ENCODE peak calls at places on chromosomes 11 and 22, in nine cellular contexts. U is heart left ventricle; D is Peyer's patch; I is cardiac muscle cell; K is AG04450; P is IMR-90; W is CD4-positive, alpha-beta memory T cell; T is uterus; M is heart right ventricle. C is an unnamed sample.

GRCh38 chr11:35192347-35192746 is 53.4 kb downstream of the CD44 start:
- DNase-seq in U (peak; percentile 68), D (peak; percentile 54), I (peak; percentile 96), K (no peak), P (peak; percentile 38), W (no peak), T (peak; percentile 57), M (peak; percentile 58), C (no peak)

GRCh38 chr11:83990160-83990733 is 704.1 kb upstream of the CCDC90B start:
- DNase-seq in U (no peak), D (no peak), I (no peak), K (no peak), P (no peak), W (no peak), T (no peak), M (peak; percentile 10), C (no peak)

GRCh38 chr11:98062714-98063113 is 958.0 kb upstream of the CNTN5 start:
- DNase-seq in U (no peak), D (no peak), I (no peak), K (no peak), P (no peak), W (no peak), T (no peak), M (no peak), C (no peak)

GRCh38 chr22:26124991-26125725 is 44.1 kb upstream of the SEZ6L start:
- DNase-seq in U (no peak), D (no peak), I (no peak), K (no peak), P (no peak), W (no peak), T (no peak), M (no peak), C (no peak)

GRCh38 chr11:119065369-119065768 is 2.2 kb upstream of the VPS11 start:
- DNase-seq in U (no peak), D (no peak), I (no peak), K (no peak), P (peak; percentile 40), W (peak; percentile 49), T (no peak), M (no peak), C (peak; percentile 39)

GRCh38 chr11:101407324-101407723 is 176.5 kb downstream of the TRPC6 start:
- DNase-seq in U (no peak), D (no peak), I (no peak), K (no peak), P (peak; percentile 36), W (no peak), T (peak; percentile 82), M (no peak), C (no peak)

GRCh38 chr11:108959874-108960273 is 295.0 kb downstream of the DDX10 start:
- DNase-seq in U (no peak), D (no peak), I (no peak), K (no peak), P (no peak), W (no peak), T (no peak), M (no peak), C (no peak)

GRCh38 chr11:86678823-86679222 is 6.4 kb upstream of the ME3 start:
- DNase-seq in U (no peak), D (no peak), I (no peak), K (peak; percentile 33), P (peak; percentile 80), W (no peak), T (no peak), M (no peak), C (peak; percentile 2)

GRCh38 chr11:2402106-2402505 is 1.6 kb downstream of the TSSC4 start:
- DNase-seq in U (no peak), D (no peak), I (no peak), K (no peak), P (no peak), W (no peak), T (no peak), M (no peak), C (no peak)
- H3K4me3 ChIP-seq in U (peak overlapping the region; percentile 94), D (peak overlapping the region; percentile 96), I (no peak overlapping the region), K (peak overlapping the region; percentile 91), P (peak overlapping the region; percentile 90), W (peak overlapping the region; percentile 85), T (no peak overlapping the region), M (no peak overlapping the region), C (no peak overlapping the region)

GRCh38 chr11:61577383-61578118 is 3.3 kb downstream of the SYT7 start:
- DNase-seq in U (no peak), D (no peak), I (peak; percentile 84), K (no peak), P (no peak), W (no peak), T (no peak), M (peak; percentile 44), C (no peak)

GRCh38 chr11:61581030-61581928 is at the start of gene SYT7:
- DNase-seq in U (peak; percentile 97), D (peak; percentile 96), I (peak; percentile 96), K (peak; percentile 96), P (peak; percentile 96), W (peak; percentile 95), T (peak; percentile 95), M (peak; percentile 97), C (peak; percentile 71)

GRCh38 chr11:61580292-61580888 is 486 bp downstream of the SYT7 start:
- DNase-seq in U (no peak), D (no peak), I (no peak), K (no peak), P (no peak), W (no peak), T (no peak), M (no peak), C (peak; percentile 20)

GRCh38 chr11:61578819-61579218 is 2.1 kb downstream of the SYT7 start:
- DNase-seq in U (no peak), D (no peak), I (no peak), K (no peak), P (no peak), W (no peak), T (no peak), M (no peak), C (no peak)

DNA sequence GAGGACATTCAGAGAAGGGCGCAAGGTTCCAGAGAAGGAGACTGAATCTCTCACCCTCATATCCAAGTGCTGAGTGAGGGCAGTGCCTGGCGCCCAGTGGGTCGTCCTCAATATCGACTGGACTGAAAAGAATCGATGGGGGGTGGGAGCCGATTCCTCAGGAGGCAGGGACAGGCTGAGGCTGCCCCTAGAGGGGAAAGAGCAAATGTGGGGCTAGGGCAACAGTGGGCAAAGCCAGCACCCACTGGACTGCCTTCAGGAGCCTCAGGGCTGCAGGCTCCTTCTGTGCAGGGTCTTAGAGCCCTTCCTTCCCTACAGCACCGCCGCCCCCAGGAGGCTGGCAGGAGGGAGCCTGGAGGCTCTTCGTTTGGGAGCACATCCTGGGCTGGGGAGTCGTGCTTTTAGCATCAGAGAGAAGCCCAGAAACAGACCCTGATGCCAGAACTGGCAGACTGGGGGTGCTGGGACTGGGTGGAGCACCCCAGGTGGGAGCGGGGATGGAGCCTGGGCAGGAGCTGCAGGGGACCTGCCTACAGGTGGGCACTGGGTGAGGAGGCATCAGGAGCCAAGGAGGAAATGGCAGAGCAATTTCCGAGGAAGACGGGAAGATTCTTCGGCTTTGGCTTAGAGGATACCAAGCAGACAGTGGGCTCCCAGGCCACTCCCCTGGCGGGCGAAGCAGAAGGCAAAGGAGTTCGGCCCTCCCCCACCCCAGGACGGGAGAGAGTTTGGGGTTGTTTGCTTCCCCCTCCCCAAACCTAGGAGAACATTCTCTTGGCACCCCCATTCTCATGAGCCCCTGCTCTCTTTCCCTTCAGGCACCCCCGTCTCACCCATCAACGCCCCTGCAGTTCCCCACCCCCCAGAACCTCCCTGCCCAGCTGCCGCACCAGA is 1.2 kb downstream of the SYT7 start:
- DNase-seq in U (no peak), D (no peak), I (no peak), K (no peak), P (no peak), W (no peak), T (no peak), M (no peak), C (no peak)
- H3K4me3 ChIP-seq in U (peak overlapping the region; percentile 55), D (peak overlapping the region; percentile 87), I (peak overlapping the region; percentile 42), K (peak overlapping the region; percentile 32), P (no peak overlapping the region), W (no peak overlapping the region), T (no peak overlapping the region), M (peak overlapping the region; percentile 52), C (peak overlapping the region; percentile 22)

DNA sequence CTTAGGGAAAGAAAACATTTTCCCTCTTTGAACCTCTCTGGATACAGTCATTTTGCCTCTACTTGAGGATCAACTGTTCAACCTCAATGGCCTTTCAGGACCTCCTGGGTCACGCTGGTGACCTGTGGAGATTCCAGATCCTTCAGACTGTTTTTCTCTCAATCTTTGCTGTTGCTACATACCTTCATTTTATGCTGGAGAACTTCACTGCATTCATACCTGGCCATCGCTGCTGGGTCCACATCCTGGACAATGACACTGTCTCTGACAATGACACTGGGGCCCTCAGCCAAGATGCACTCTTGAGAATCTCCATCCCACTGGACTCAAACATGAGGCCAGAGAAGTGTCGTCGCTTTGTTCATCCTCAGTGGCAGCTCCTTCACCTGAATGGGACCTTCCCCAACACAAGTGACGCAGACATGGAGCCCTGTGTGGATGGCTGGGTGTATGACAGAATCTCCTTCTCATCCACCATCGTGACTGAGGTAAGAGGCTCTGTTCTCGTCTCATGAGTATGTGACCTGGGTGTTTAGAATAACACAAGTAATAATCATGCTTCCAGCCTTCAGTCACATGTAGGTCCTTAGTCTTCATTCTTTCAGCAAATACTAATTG is 495 bp downstream of the SLC22A9 start:
- DNase-seq in U (no peak), D (no peak), I (no peak), K (no peak), P (no peak), W (no peak), T (no peak), M (no peak), C (no peak)
- H3K4me3 ChIP-seq in U (no peak overlapping the region), D (peak overlapping the region; percentile 21), I (no peak overlapping the region), K (no peak overlapping the region), P (no peak overlapping the region), W (no peak overlapping the region), T (no peak overlapping the region), M (no peak overlapping the region), C (no peak overlapping the region)

GRCh38 chr11:3164540-3165151 is 464 bp downstream of the OSBPL5 start:
- DNase-seq in U (peak; percentile 71), D (peak; percentile 56), I (no peak), K (no peak), P (no peak), W (no peak), T (no peak), M (no peak), C (peak; percentile 36)

GRCh38 chr11:3162410-3163240 is 2.5 kb downstream of the OSBPL5 start:
- DNase-seq in U (no peak), D (peak; percentile 44), I (no peak), K (no peak), P (no peak), W (no peak), T (peak; percentile 11), M (no peak), C (no peak)

GRCh38 chr11:3165152-3165705 is at the start of gene OSBPL5:
- DNase-seq in U (peak; percentile 92), D (peak; percentile 85), I (peak; percentile 79), K (peak; percentile 23), P (peak; percentile 59), W (peak; percentile 17), T (peak; percentile 79), M (peak; percentile 86), C (peak; percentile 81)

GRCh38 chr11:3163241-3163981 is 1.7 kb downstream of the OSBPL5 start:
- DNase-seq in U (no peak), D (no peak), I (no peak), K (no peak), P (no peak), W (no peak), T (no peak), M (no peak), C (no peak)

DNA sequence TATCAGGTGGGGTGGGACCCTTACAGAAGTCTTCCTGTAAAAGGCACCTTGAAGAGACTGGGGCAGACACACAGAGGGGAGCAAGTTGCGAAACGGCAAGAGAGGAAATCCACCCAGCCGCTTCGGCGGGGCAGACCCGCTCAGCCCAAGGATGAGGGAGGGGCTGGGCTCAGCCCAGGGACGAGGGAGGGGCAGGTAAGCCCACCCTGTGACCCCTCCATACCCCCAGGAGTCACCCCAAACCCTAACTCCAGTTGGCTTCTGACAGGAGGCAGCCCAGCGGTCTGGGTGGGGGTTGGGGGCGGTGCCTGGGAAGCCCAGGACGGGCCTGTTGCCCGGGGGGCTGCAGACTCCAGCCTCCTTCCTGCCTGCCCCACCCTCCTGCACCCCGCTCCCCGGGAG is 971 bp downstream of the OSBPL5 start:
- DNase-seq in U (peak; percentile 58), D (peak; percentile 50), I (no peak), K (no peak), P (no peak), W (no peak), T (no peak), M (no peak), C (no peak)
- H3K4me3 ChIP-seq in U (peak overlapping the region; percentile 81), D (peak overlapping the region; percentile 93), I (peak overlapping the region; percentile 65), K (peak overlapping the region; percentile 89), P (peak overlapping the region; percentile 64), W (no peak overlapping the region), T (peak overlapping the region; percentile 68), M (peak overlapping the region; percentile 76), C (peak overlapping the region; percentile 55)

C was measured in HAP-1.